ENCODE peak calls at places on chromosomes 4 and X, in four cellular contexts. One of them, this sample, is unnamed.
A peak's percentile ranks its signal among the peaks of the same experiment; 100 is the strongest.

GRCh38 chrX:17878028-17878670 is 17.1 kb upstream of the RAI2 start:
- DNase-seq in testis: no peak
- DNase-seq in body of pancreas: no peak
- DNase-seq in esophagus squamous epithelium: no peak
- DNase-seq in this sample: no peak

GRCh38 chr4:37604464-37604863 is 81.7 kb downstream of the RELL1 start:
- DNase-seq in esophagus squamous epithelium: no peak
- DNase-seq in testis: no peak
- DNase-seq in body of pancreas: no peak
- DNase-seq in this sample: no peak

GRCh38 chr4:10030946-10031662 is 9.8 kb upstream of the SLC2A9 start:
- DNase-seq in body of pancreas: no peak
- DNase-seq in esophagus squamous epithelium: no peak
- DNase-seq in testis: no peak
- DNase-seq in this sample: no peak

GRCh38 chr4:67087897-67088296 is 457.4 kb downstream of the CENPC start:
- DNase-seq in body of pancreas: peak; percentile 35
- DNase-seq in testis: peak; percentile 78
- DNase-seq in esophagus squamous epithelium: no peak
- DNase-seq in this sample: peak; percentile 79

GRCh38 chr4:1402021-1402515 is 4.2 kb downstream of the NKX1-1 start:
- DNase-seq in testis: peak; percentile 7
- DNase-seq in body of pancreas: no peak
- DNase-seq in esophagus squamous epithelium: no peak
- DNase-seq in this sample: no peak

GRCh38 chrX:9677098-9677739 is 88.4 kb downstream of the GPR143 start:
- DNase-seq in body of pancreas: no peak
- DNase-seq in testis: no peak
- DNase-seq in esophagus squamous epithelium: no peak
- DNase-seq in this sample: no peak

GRCh38 chr4:175671491-175671934 is 140.6 kb downstream of the GPM6A start:
- DNase-seq in body of pancreas: no peak
- DNase-seq in testis: no peak
- DNase-seq in esophagus squamous epithelium: no peak
- DNase-seq in this sample: no peak

GRCh38 chr4:147481577-147482109 is 746 bp downstream of the EDNRA start:
- DNase-seq in body of pancreas: no peak
- DNase-seq in esophagus squamous epithelium: no peak
- DNase-seq in testis: peak; percentile 31
- DNase-seq in this sample: no peak

GRCh38 chr4:76430519-76431388 is 4.3 kb upstream of the SHROOM3 start:
- DNase-seq in esophagus squamous epithelium: no peak
- DNase-seq in body of pancreas: no peak
- DNase-seq in testis: no peak
- DNase-seq in this sample: peak; percentile 58

GRCh38 chr4:6960628-6961027 is 51.0 kb downstream of the TBC1D14 start:
- DNase-seq in testis: no peak
- DNase-seq in body of pancreas: no peak
- DNase-seq in esophagus squamous epithelium: no peak
- DNase-seq in this sample: no peak

GRCh38 chr4:26223160-26223559 is 97.7 kb upstream of the RBPJ start:
- DNase-seq in body of pancreas: no peak
- DNase-seq in esophagus squamous epithelium: no peak
- DNase-seq in testis: no peak
- DNase-seq in this sample: no peak

GRCh38 chr4:55768291-55768690 is 51.3 kb upstream of the EXOC1L start:
- DNase-seq in esophagus squamous epithelium: no peak
- DNase-seq in testis: no peak
- DNase-seq in body of pancreas: no peak
- DNase-seq in this sample: no peak

GRCh38 chr4:47031011-47031678 is at the start of gene GABRB1:
- DNase-seq in body of pancreas: peak; percentile 71
- DNase-seq in esophagus squamous epithelium: no peak
- DNase-seq in testis: peak; percentile 66
- DNase-seq in this sample: no peak

GRCh38 chrX:106898462-106898861 is 4.7 kb downstream of the RIPPLY1 start:
- DNase-seq in esophagus squamous epithelium: no peak
- DNase-seq in testis: peak; percentile 18
- DNase-seq in body of pancreas: peak; percentile 37
- DNase-seq in this sample: peak; percentile 32

GRCh38 chrX:24276011-24276410 is 37.9 kb downstream of the SUPT20HL2 start:
- DNase-seq in esophagus squamous epithelium: no peak
- DNase-seq in body of pancreas: no peak
- DNase-seq in testis: no peak
- DNase-seq in this sample: no peak

GRCh38 chr4:136329042-136329662 is 1203.1 kb downstream of the PCDH18 start:
- DNase-seq in body of pancreas: no peak
- DNase-seq in esophagus squamous epithelium: no peak
- DNase-seq in testis: no peak
- DNase-seq in this sample: no peak

GRCh38 chr4:110970642-110971041 is 347.8 kb upstream of the PITX2 start:
- DNase-seq in body of pancreas: peak; percentile 12
- DNase-seq in esophagus squamous epithelium: no peak
- DNase-seq in testis: no peak
- DNase-seq in this sample: peak; percentile 1

GRCh38 chr4:92303621-92304027 is at the start of gene GRID2:
- DNase-seq in testis: peak; percentile 23
- DNase-seq in body of pancreas: no peak
- DNase-seq in esophagus squamous epithelium: no peak
- DNase-seq in this sample: no peak

GRCh38 chr4:98516441-98517323 is 141.7 kb downstream of the TSPAN5 start:
- DNase-seq in esophagus squamous epithelium: no peak
- DNase-seq in body of pancreas: no peak
- DNase-seq in testis: no peak
- DNase-seq in this sample: no peak

GRCh38 chr4:24262084-24262483 is 322.3 kb downstream of the DHX15 start:
- DNase-seq in testis: no peak
- DNase-seq in esophagus squamous epithelium: no peak
- DNase-seq in body of pancreas: peak; percentile 18
- DNase-seq in this sample: no peak

GRCh38 chr4:24262616-24263015 is 321.7 kb downstream of the DHX15 start:
- DNase-seq in testis: no peak
- DNase-seq in esophagus squamous epithelium: no peak
- DNase-seq in body of pancreas: no peak
- DNase-seq in this sample: no peak

GRCh38 chr4:24260133-24260532 is 324.2 kb downstream of the DHX15 start:
- DNase-seq in testis: no peak
- DNase-seq in body of pancreas: no peak
- DNase-seq in esophagus squamous epithelium: no peak
- DNase-seq in this sample: no peak

GRCh38 chr4:24256547-24256946 is 327.8 kb downstream of the DHX15 start:
- DNase-seq in testis: no peak
- DNase-seq in body of pancreas: no peak
- DNase-seq in esophagus squamous epithelium: no peak
- DNase-seq in this sample: no peak

DNA sequence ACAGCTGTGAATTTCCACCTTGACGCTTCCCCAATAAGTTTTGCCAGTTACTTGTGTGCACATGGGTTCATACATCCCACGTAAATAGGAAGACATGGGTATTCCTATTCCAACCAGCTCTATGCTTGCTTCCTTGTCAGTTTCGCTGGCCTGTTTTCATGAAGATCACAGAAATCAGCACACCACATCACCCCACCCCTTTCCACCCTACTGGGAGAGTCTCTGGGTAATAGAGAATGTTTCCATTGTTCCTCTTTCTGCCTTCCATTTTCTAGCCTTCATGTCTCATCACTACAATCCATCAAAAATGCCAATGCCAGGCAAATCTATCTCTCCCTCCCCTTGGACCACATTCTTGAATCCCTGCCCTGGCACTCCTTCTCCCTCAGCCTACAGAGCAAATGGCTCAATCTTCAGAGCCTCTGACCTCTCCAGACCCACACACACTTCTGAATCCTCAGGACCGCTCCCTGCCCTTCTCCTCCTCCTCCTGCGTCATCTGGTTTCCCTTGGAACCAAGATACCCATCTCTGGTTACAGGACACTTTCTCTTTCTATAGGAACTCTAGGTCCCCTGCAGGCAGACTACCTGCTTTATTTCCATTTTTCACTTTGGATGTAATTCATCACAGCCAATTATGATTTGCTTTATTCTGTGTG is 323.3 kb downstream of the DHX15 start:
- DNase-seq in esophagus squamous epithelium: no peak
- DNase-seq in body of pancreas: no peak
- DNase-seq in testis: no peak
- DNase-seq in this sample: no peak
- TF ChIP-seq POLR2A in esophagus squamous epithelium: no peak
- TF ChIP-seq POLR2A in body of pancreas: no peak
- TF ChIP-seq POLR2A in testis: no peak
- TF ChIP-seq POLR2A in this sample: no peak

DNA sequence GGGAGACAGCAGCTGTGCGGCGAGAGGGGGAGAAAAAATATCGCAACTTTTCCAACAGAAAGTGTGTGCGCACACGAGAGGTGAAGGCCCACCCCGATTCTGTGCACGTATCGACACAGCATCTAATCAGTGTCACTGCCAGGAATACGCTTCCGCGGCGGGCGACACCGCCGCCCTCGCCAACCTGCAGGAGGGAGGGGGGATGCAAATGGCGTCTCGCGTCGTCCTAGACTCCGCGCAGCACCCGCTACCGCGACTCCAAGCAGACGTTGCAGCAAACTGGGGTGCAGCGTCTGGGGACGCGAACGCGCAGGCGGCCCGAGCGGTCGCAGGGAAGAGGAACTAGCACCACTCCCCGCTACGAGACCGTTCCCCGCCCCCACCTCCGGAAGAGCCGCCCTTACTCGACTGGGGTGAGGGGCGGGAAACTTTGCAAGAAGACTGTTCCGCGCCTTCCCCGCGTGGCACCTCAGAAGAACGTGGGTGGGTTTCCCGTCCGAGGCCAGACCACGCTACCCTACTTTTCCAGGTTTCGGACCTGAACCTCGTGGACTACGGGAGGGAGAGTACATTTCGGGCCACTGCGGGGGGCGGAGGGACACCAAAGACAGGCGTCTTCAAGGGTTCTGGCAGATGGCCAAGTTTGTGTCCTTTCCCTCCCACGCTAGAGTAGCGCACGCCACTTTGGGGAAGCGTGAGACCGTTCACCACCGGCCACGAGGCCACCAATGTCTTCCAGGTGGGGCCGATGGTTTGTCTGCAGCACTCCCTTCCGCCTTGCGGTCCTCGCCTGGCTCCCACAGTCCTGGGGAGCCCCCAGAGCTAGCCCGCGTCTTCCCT is 77.9 kb upstream of the BCOR start:
- DNase-seq in esophagus squamous epithelium: peak; percentile 40
- DNase-seq in testis: peak; percentile 75
- DNase-seq in body of pancreas: peak; percentile 72
- DNase-seq in this sample: peak; percentile 83
- TF ChIP-seq POLR2A in esophagus squamous epithelium: no peak
- TF ChIP-seq POLR2A in testis: no peak
- TF ChIP-seq POLR2A in body of pancreas: peak; percentile 11
- TF ChIP-seq POLR2A in this sample: peak; percentile 78

GRCh38 chr4:184396001-184396400 is 78.3 kb downstream of the IRF2 start:
- DNase-seq in body of pancreas: no peak
- DNase-seq in esophagus squamous epithelium: no peak
- DNase-seq in testis: no peak
- DNase-seq in this sample: no peak
- TF ChIP-seq POLR2A in body of pancreas: no peak
- TF ChIP-seq POLR2A in esophagus squamous epithelium: no peak
- TF ChIP-seq POLR2A in testis: no peak
- TF ChIP-seq POLR2A in this sample: no peak

GRCh38 chr4:3232001-3232400 is 17.0 kb upstream of the MSANTD1 start:
- DNase-seq in body of pancreas: no peak
- DNase-seq in esophagus squamous epithelium: no peak
- DNase-seq in testis: no peak
- DNase-seq in this sample: no peak

GRCh38 chr4:3233391-3234071 is 15.4 kb upstream of the MSANTD1 start:
- DNase-seq in esophagus squamous epithelium: no peak
- DNase-seq in testis: no peak
- DNase-seq in body of pancreas: peak; percentile 68
- DNase-seq in this sample: no peak

GRCh38 chr4:3234171-3235029 is 14.6 kb upstream of the MSANTD1 start:
- DNase-seq in testis: no peak
- DNase-seq in esophagus squamous epithelium: no peak
- DNase-seq in body of pancreas: no peak
- DNase-seq in this sample: no peak

GRCh38 chr4:3231431-3231980 is 17.5 kb upstream of the MSANTD1 start:
- DNase-seq in body of pancreas: no peak
- DNase-seq in esophagus squamous epithelium: no peak
- DNase-seq in testis: no peak
- DNase-seq in this sample: no peak

DNA sequence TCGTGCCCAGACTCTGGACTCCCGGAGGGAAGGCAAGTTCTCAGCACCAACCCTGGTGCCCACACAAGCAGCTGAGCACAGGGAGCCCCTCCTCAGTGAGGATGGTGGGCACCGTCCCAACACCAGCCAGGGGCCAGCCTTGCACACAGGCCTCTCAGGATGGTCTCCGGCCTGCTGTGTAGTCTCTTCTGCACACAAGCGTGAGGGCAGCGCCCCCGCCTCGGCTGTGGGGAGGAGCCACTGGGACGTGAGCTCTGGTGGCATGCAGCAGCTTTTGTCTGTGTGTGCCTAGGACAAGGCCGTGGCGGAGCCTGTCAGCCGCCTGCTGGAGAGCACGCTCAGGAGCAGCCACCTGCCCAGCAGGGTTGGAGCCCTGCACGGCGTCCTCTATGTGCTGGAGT is 16.1 kb upstream of the MSANTD1 start:
- DNase-seq in testis: no peak
- DNase-seq in esophagus squamous epithelium: no peak
- DNase-seq in body of pancreas: no peak
- DNase-seq in this sample: no peak
- TF ChIP-seq POLR2A in testis: no peak
- TF ChIP-seq POLR2A in esophagus squamous epithelium: no peak
- TF ChIP-seq POLR2A in body of pancreas: no peak
- TF ChIP-seq POLR2A in this sample: no peak

GRCh38 chrX:115562492-115562872 is 1.5 kb downstream of the PLS3 start:
- DNase-seq in testis: no peak
- DNase-seq in body of pancreas: no peak
- DNase-seq in esophagus squamous epithelium: no peak
- DNase-seq in this sample: no peak
- TF ChIP-seq POLR2A in testis: no peak
- TF ChIP-seq POLR2A in body of pancreas: no peak
- TF ChIP-seq POLR2A in esophagus squamous epithelium: no peak
- TF ChIP-seq POLR2A in this sample: no peak

DNA sequence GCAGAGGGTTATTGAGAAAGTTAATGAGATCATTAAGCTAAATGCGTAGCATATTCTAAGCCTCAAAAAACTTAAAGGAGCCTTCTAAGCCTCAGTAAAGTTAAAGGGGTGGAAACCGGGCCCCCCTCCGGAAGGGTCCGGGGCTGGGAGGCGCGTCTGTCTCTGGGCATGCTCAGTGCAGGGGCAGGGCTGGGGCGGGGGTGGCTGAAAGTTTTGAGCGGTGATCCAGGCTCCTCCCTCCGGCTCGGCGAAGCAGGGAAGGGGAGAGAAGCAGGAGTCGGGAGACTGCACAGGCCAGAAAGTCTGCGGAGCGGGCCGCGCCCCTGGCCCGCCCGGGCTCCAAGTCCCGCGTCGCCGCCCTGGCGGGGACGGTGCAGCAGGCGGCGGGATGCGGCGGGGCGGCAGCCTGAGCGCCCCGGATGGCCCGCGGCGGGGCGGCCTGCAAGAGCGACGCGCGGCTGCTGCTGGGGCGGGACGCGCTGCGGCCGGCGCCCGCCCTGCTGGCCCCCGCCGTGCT is at the start of gene EVC:
- DNase-seq in testis: peak; percentile 89
- DNase-seq in body of pancreas: peak; percentile 78
- DNase-seq in esophagus squamous epithelium: no peak
- DNase-seq in this sample: peak; percentile 8
- TF ChIP-seq POLR2A in testis: no peak
- TF ChIP-seq POLR2A in body of pancreas: no peak
- TF ChIP-seq POLR2A in esophagus squamous epithelium: no peak
- TF ChIP-seq POLR2A in this sample: no peak